ENCODE peak calls at places on chromosomes 4 and X, in four cellular contexts. T, Y, L and V are unnamed samples.
A peak's percentile ranks its signal among the peaks of the same experiment; 100 is the strongest.

GRCh38 chrX:71166461-71166860 is 21.8 kb downstream of the NLGN3 start:
- DNase-seq in L (no peak), T (no peak), Y (no peak), V (no peak)

GRCh38 chrX:69232945-69233344 is 67.7 kb upstream of the PJA1 start:
- DNase-seq in T (no peak), L (no peak), Y (no peak), V (no peak)

GRCh38 chr4:55754754-55755350 is 64.7 kb upstream of the EXOC1L start:
- DNase-seq in T (no peak), L (peak; percentile 47), Y (no peak), V (no peak)

GRCh38 chrX:130840345-130840744 is 62.7 kb downstream of the ENOX2 start:
- DNase-seq in L (no peak), Y (no peak), T (no peak), V (no peak)

GRCh38 chr4:157221426-157221894 is 932 bp downstream of the GRIA2 start:
- DNase-seq in Y (no peak), L (peak; percentile 5), T (no peak), V (no peak)

GRCh38 chrX:103817502-103817901 is 14.6 kb downstream of the RAB9B start:
- DNase-seq in L (peak; percentile 49), T (peak; percentile 11), Y (peak; percentile 15), V (no peak)

GRCh38 chr4:139454111-139454600 is at the start of gene RAB33B:
- DNase-seq in L (no peak), Y (no peak), T (no peak), V (no peak)

GRCh38 chr4:98929341-98930267 is 671 bp upstream of the EIF4E start:
- DNase-seq in T (peak; percentile 78), L (peak; percentile 94), Y (no peak), V (no peak)

GRCh38 chr4:7890635-7891393 is 48.8 kb downstream of the AFAP1 start:
- DNase-seq in Y (no peak), L (peak; percentile 89), T (no peak), V (no peak)

GRCh38 chr4:77449162-77449561 is 156.5 kb upstream of the CXCL13 start:
- DNase-seq in T (no peak), Y (no peak), L (peak; percentile 7), V (no peak)

GRCh38 chrX:56564182-56564885 is 907 bp downstream of the UBQLN2 start:
- DNase-seq in L (peak; percentile 39), T (no peak), Y (peak; percentile 20), V (no peak)

GRCh38 chr4:150567070-150567469 is 14.9 kb upstream of the MAB21L2 start:
- DNase-seq in T (no peak), Y (no peak), L (no peak), V (no peak)

GRCh38 chr4:131347816-131348215 is 1801.3 kb upstream of the PCDH10 start:
- DNase-seq in T (no peak), Y (no peak), L (no peak), V (no peak)

GRCh38 chrX:43224496-43224895 is 431.6 kb upstream of the MAOA start:
- DNase-seq in T (no peak), Y (no peak), L (no peak), V (no peak)

GRCh38 chr4:124322234-124322831 is 390.2 kb downstream of the ANKRD50 start:
- DNase-seq in T (no peak), Y (no peak), L (peak; percentile 66), V (no peak)

GRCh38 chrX:37332987-37333658 is 16.0 kb upstream of the PRRG1 start:
- DNase-seq in Y (no peak), L (no peak), T (no peak), V (no peak)

GRCh38 chr4:173185832-173186545 is 17.4 kb downstream of the GALNT7 start:
- DNase-seq in T (no peak), Y (no peak), L (no peak), V (no peak)

GRCh38 chr4:128516568-128516967 is 229.0 kb upstream of the PGRMC2 start:
- DNase-seq in Y (no peak), L (peak; percentile 51), T (peak; percentile 39), V (no peak)

GRCh38 chrX:50718791-50719190 is 95.2 kb downstream of the SHROOM4 start:
- DNase-seq in L (peak; percentile 57), Y (no peak), T (no peak), V (no peak)

GRCh38 chr4:108054025-108054424 is 64.3 kb downstream of the HADH start:
- DNase-seq in T (no peak), Y (no peak), L (no peak), V (no peak)

GRCh38 chr4:147118523-147118922 is 172.9 kb upstream of the TTC29 start:
- DNase-seq in T (peak; percentile 31), L (peak; percentile 79), Y (no peak), V (no peak)

GRCh38 chr4:170139764-170140163 is 50.0 kb upstream of the AADAT start:
- DNase-seq in T (no peak), Y (no peak), L (peak; percentile 24), V (no peak)

GRCh38 chr4:69617083-69617694 is 22.3 kb downstream of the UGT2A2 start:
- DNase-seq in Y (no peak), L (peak; percentile 66), T (no peak), V (no peak)

GRCh38 chr4:653080-653821 is 20.8 kb downstream of the ATP5ME start:
- DNase-seq in Y (no peak), L (no peak), T (no peak), V (no peak)

GRCh38 chr4:111475696-111476095 is 669.6 kb upstream of the FAM241A start:
- DNase-seq in T (no peak), L (no peak), Y (no peak), V (no peak)

GRCh38 chr4:111475001-111475400 is 670.3 kb upstream of the FAM241A start:
- DNase-seq in L (peak; percentile 37), T (no peak), Y (no peak), V (no peak)
- TF ChIP-seq CTCF in L (peak; percentile 56), T (no peak), Y (peak; percentile 19), V (peak; percentile 70)

GRCh38 chr4:81467672-81467964 is 4.1 kb downstream of the RASGEF1B start:
- DNase-seq in L (no peak), T (no peak), Y (no peak), V (no peak)
- TF ChIP-seq CTCF in L (no peak), T (no peak), Y (no peak), V (peak; percentile 22)

GRCh38 chr4:15042529-15043167 is 40.4 kb downstream of the CPEB2 start:
- DNase-seq in Y (no peak), L (no peak), T (no peak), V (no peak)
- TF ChIP-seq CTCF in Y (no peak), L (no peak), T (no peak), V (no peak)

GRCh38 chr4:25857403-25857802 is 5.4 kb downstream of the SEL1L3 start:
- DNase-seq in T (no peak), L (no peak), Y (no peak), V (no peak)
- TF ChIP-seq CTCF in T (no peak), L (no peak), Y (peak; percentile 10), V (no peak)